ENCODE peak calls at places on chromosomes 1 and 21, in seven cellular contexts. P is breast epithelium, M is vagina, G is GM23338, E is transverse colon, I is HCT116, T is stomach. N is an unnamed sample.

GRCh38 chr1:11198851-11199628 is 9.9 kb downstream of the ANGPTL7 start:
- DNase-seq in P (no peak), M (no peak), G (no peak), E (no peak), I (no peak), T (no peak), N (no peak)

GRCh38 chr1:221182791-221183533 is 303.7 kb downstream of the HLX start:
- DNase-seq in P (no peak), M (no peak), G (no peak), E (no peak), I (no peak), T (no peak), N (no peak)

GRCh38 chr1:15936025-15936424 is 39.9 kb downstream of the ZBTB17 start:
- DNase-seq in P (no peak), M (peak), G (no peak), E (no peak), I (no peak), T (peak), N (no peak)

GRCh38 chr1:26177182-26177684 is at the start of gene CNKSR1:
- DNase-seq in P (peak), M (no peak), G (peak), E (peak), I (peak), T (peak), N (no peak)

GRCh38 chr1:65359888-65360287 is 50.5 kb downstream of the DNAJC6 start:
- DNase-seq in P (no peak), M (no peak), G (no peak), E (no peak), I (no peak), T (no peak), N (no peak)

GRCh38 chr1:93528416-93528815 is 80.5 kb downstream of the FNBP1L start:
- DNase-seq in P (no peak), M (no peak), G (no peak), E (no peak), I (no peak), T (no peak), N (no peak)

GRCh38 chr1:57798499-57798898 is 374.6 kb upstream of the DAB1 start:
- DNase-seq in P (no peak), M (no peak), G (no peak), E (no peak), I (no peak), T (no peak), N (no peak)

GRCh38 chr1:61184035-61184713 is 101.8 kb downstream of the NFIA start:
- DNase-seq in P (peak), M (peak), G (no peak), E (peak), I (no peak), T (peak), N (peak)

GRCh38 chr1:14421295-14421976 is 177.0 kb upstream of the KAZN start:
- DNase-seq in P (no peak), M (no peak), G (no peak), E (no peak), I (no peak), T (no peak), N (no peak)

GRCh38 chr1:98796049-98796448 is 134.5 kb downstream of the SNX7 start:
- DNase-seq in P (no peak), M (no peak), G (no peak), E (no peak), I (no peak), T (no peak), N (no peak)

GRCh38 chr1:103208844-103209243 is 100.5 kb upstream of the COL11A1 start:
- DNase-seq in P (no peak), M (no peak), G (no peak), E (no peak), I (no peak), T (no peak), N (no peak)

GRCh38 chr1:48940354-48940753 is 163.7 kb upstream of the BEND5 start:
- DNase-seq in P (no peak), M (no peak), G (no peak), E (no peak), I (no peak), T (no peak), N (no peak)

GRCh38 chr1:16087733-16088132 is 14.3 kb upstream of the FAM131C start:
- DNase-seq in P (no peak), M (no peak), G (no peak), E (no peak), I (no peak), T (no peak), N (no peak)

GRCh38 chr1:153532769-153533599 is 2.8 kb downstream of the S100A6 start:
- DNase-seq in P (peak), M (no peak), G (peak), E (peak), I (peak), T (peak), N (peak)

GRCh38 chr1:183600136-183600535 is 9.9 kb upstream of the NCF2 start:
- DNase-seq in P (no peak), M (no peak), G (no peak), E (no peak), I (no peak), T (no peak), N (no peak)

GRCh38 chr1:182015360-182015759 is 46.2 kb downstream of the ZNF648 start:
- DNase-seq in P (no peak), M (no peak), G (peak), E (no peak), I (no peak), T (no peak), N (no peak)

GRCh38 chr1:56522680-56523079 is 56.7 kb downstream of the PLPP3 start:
- DNase-seq in P (no peak), M (no peak), G (no peak), E (no peak), I (no peak), T (no peak), N (no peak)

GRCh38 chr1:68230901-68231626 is 1.3 kb downstream of the WLS start:
- DNase-seq in P (peak), M (no peak), G (peak), E (peak), I (no peak), T (peak), N (peak)

GRCh38 chr1:172699695-172700094 is 40.8 kb downstream of the FASLG start:
- DNase-seq in P (no peak), M (no peak), G (no peak), E (no peak), I (no peak), T (no peak), N (no peak)

GRCh38 chr1:101484896-101485412 is 248.1 kb downstream of the S1PR1 start:
- DNase-seq in P (no peak), M (no peak), G (no peak), E (no peak), I (no peak), T (no peak), N (no peak)

GRCh38 chr1:151945725-151946365 is 36.5 kb upstream of the THEM4 start:
- DNase-seq in P (peak), M (peak), G (peak), E (peak), I (peak), T (peak), N (no peak)

GRCh38 chr1:107181253-107181977 is 40.6 kb downstream of the NTNG1 start:
- DNase-seq in P (no peak), M (no peak), G (peak), E (no peak), I (no peak), T (no peak), N (no peak)

GRCh38 chr1:32232558-32233304 is 10.5 kb downstream of the EIF3I start:
- DNase-seq in P (no peak), M (no peak), G (no peak), E (no peak), I (no peak), T (no peak), N (no peak)

GRCh38 chr1:6483010-6483760 is 8.3 kb downstream of the PLEKHG5 start:
- DNase-seq in P (no peak), M (no peak), G (no peak), E (peak), I (no peak), T (peak), N (no peak)

GRCh38 chr1:226829105-226829504 is 41.3 kb upstream of the PSEN2 start:
- DNase-seq in P (no peak), M (peak), G (no peak), E (no peak), I (no peak), T (no peak), N (no peak)

GRCh38 chr1:10161121-10161520 is 49.2 kb upstream of the KIF1B start:
- DNase-seq in P (no peak), M (no peak), G (no peak), E (no peak), I (no peak), T (no peak), N (no peak)

GRCh38 chr1:31761883-31762282 is 2.3 kb downstream of the ADGRB2 start:
- DNase-seq in P (no peak), M (no peak), G (no peak), E (no peak), I (no peak), T (no peak), N (no peak)

GRCh38 chr1:177077734-177078489 is 86.6 kb downstream of the ASTN1 start:
- DNase-seq in P (no peak), M (no peak), G (no peak), E (no peak), I (no peak), T (no peak), N (no peak)

GRCh38 chr1:117612517-117613248 is 6.8 kb downstream of the TENT5C start:
- DNase-seq in P (peak), M (no peak), G (no peak), E (no peak), I (peak), T (no peak), N (no peak)

GRCh38 chr1:70284366-70284765 is 63.2 kb downstream of the SRSF11 start:
- DNase-seq in P (no peak), M (no peak), G (no peak), E (no peak), I (no peak), T (no peak), N (no peak)

GRCh38 chr21:44255519-44255981 is 6.1 kb downstream of the DNMT3L start:
- DNase-seq in P (no peak), M (no peak), G (no peak), E (no peak), I (no peak), T (no peak), N (peak)

GRCh38 chr1:71621785-71622184 is 541.0 kb upstream of the ZRANB2 start:
- DNase-seq in P (no peak), M (no peak), G (no peak), E (no peak), I (no peak), T (no peak), N (no peak)

GRCh38 chr1:155091071-155092051 is 12.7 kb downstream of the EFNA3 start:
- DNase-seq in P (no peak), M (no peak), G (peak), E (peak), I (peak), T (peak), N (peak)

GRCh38 chr1:12453400-12454343 is 164.3 kb downstream of the DHRS3 start:
- DNase-seq in P (peak), M (no peak), G (peak), E (no peak), I (no peak), T (no peak), N (no peak)

GRCh38 chr1:12678350-12678749 is 34.5 kb downstream of the AADACL4 start:
- DNase-seq in P (peak), M (no peak), G (no peak), E (no peak), I (no peak), T (no peak), N (no peak)

GRCh38 chr1:63575340-63575826 is 17.8 kb upstream of the PGM1 start:
- DNase-seq in P (no peak), M (no peak), G (peak), E (no peak), I (peak), T (no peak), N (no peak)

GRCh38 chr1:108708726-108709660 is 3.7 kb upstream of the FNDC7 start:
- DNase-seq in P (no peak), M (no peak), G (peak), E (peak), I (no peak), T (no peak), N (peak)

GRCh38 chr1:216183427-216183826 is 239.8 kb downstream of the USH2A start:
- DNase-seq in P (no peak), M (no peak), G (no peak), E (no peak), I (no peak), T (no peak), N (no peak)

GRCh38 chr1:216184281-216184680 is 239.0 kb downstream of the USH2A start:
- DNase-seq in P (no peak), M (no peak), G (no peak), E (no peak), I (no peak), T (no peak), N (no peak)

GRCh38 chr1:216186131-216186530 is 237.1 kb downstream of the USH2A start:
- DNase-seq in P (no peak), M (no peak), G (no peak), E (no peak), I (no peak), T (no peak), N (no peak)

GRCh38 chr1:216181590-216181989 is 241.7 kb downstream of the USH2A start:
- DNase-seq in P (no peak), M (no peak), G (no peak), E (no peak), I (no peak), T (no peak), N (no peak)

GRCh38 chr1:216183007-216183406 is 240.2 kb downstream of the USH2A start:
- DNase-seq in P (no peak), M (no peak), G (peak), E (no peak), I (no peak), T (no peak), N (no peak)
- H3K4me3 ChIP-seq in P (no peak), M (no peak), G (peak), E (no peak), I (no peak), T (no peak), N (no peak)

GRCh38 chr21:28734522-28735175 is 258.0 kb downstream of the LTN1 start:
- DNase-seq in P (no peak), M (no peak), G (no peak), E (no peak), I (no peak), T (no peak), N (no peak)

GRCh38 chr21:28737671-28738279 is 254.9 kb downstream of the LTN1 start:
- DNase-seq in P (no peak), M (no peak), G (no peak), E (no peak), I (no peak), T (no peak), N (no peak)

GRCh38 chr21:28729887-28730286 is 262.8 kb downstream of the LTN1 start:
- DNase-seq in P (no peak), M (no peak), G (no peak), E (no peak), I (no peak), T (no peak), N (no peak)

GRCh38 chr21:28727809-28728208 is 264.9 kb downstream of the LTN1 start:
- DNase-seq in P (no peak), M (no peak), G (no peak), E (no peak), I (no peak), T (no peak), N (no peak)

DNA sequence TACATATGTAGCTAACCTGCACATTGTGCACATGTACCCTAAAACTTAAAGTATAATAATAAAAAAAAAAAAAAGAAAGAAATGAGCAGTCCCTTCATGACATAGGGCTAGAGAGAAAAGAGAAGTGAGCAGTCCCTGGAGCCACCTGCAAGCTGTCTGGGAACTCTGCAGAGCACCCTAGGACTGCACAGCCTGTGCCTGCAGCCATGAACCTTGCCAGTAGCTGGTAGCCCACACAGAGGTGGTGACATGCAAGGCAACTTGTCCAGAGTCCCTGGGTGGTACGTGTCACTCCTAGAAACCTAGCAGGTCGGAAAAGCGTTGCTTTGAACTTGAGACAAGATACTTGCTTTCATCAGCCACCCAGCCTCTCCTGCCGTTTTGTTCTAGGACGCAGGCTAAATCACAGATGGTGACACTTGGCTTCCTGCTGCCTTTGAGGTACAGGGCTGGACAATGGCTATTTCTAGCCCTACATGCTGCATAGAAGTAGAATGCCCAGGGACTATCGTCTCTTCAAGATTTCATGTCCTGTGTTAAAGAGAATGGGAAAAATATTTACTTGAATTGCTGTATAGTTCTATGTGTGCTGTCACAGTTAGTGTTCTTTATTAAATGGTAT is 260.9 kb downstream of the LTN1 start:
- DNase-seq in P (no peak), M (no peak), G (no peak), E (no peak), I (no peak), T (no peak), N (no peak)
- H3K27ac ChIP-seq in P (no peak), M (no peak), G (no peak), E (no peak), I (no peak), T (no peak), N (no peak)

GRCh38 chr1:202179828-202180750 is 13.5 kb upstream of the LGR6 start:
- DNase-seq in P (no peak), M (no peak), G (no peak), E (no peak), I (no peak), T (no peak), N (peak)

GRCh38 chr1:202182040-202182877 is 11.3 kb upstream of the LGR6 start:
- DNase-seq in P (no peak), M (no peak), G (no peak), E (no peak), I (no peak), T (no peak), N (no peak)

GRCh38 chr1:202176949-202177927 is 16.4 kb upstream of the LGR6 start:
- DNase-seq in P (no peak), M (no peak), G (peak), E (no peak), I (no peak), T (no peak), N (no peak)

GRCh38 chr1:202184750-202185460 is 8.7 kb upstream of the LGR6 start:
- DNase-seq in P (peak), M (no peak), G (peak), E (peak), I (peak), T (peak), N (peak)

DNA sequence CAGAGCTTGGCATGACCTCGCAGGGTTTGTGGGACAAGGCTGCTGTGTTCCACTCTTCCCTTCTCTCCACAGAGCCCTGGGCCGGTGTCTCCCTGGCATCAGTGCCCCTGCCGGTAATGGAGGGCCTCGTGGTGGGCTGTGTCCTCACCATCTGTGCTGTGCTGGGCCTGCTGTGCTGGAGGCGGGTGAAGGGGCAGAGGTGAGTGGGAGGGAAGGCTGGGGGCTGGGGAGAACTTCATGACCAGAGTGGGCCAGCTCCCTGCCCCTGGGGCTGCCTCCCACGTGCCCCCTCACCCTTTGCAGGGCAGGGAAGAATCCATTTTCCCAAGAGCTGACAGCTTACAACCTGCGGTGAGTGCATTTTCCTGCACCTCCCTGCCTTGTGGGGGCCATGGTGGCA is 12.0 kb upstream of the LGR6 start:
- DNase-seq in P (no peak), M (no peak), G (no peak), E (no peak), I (no peak), T (no peak), N (peak)
- TF ChIP-seq POLR2AphosphoS5 in P (no peak), M (no peak), G (no peak), E (no peak), I (no peak), T (no peak), N (no peak)

GRCh38 chr21:38490411-38491020 is 7.8 kb downstream of the ERG start:
- DNase-seq in P (no peak), M (peak), G (no peak), E (no peak), I (no peak), T (no peak), N (no peak)
- H3K4me3 ChIP-seq in P (no peak), M (no peak), G (no peak), E (no peak), I (no peak), T (no peak), N (no peak)

GRCh38 chr1:23533288-23534130 is 2.5 kb upstream of the E2F2 start:
- DNase-seq in P (no peak), M (no peak), G (no peak), E (no peak), I (no peak), T (no peak), N (no peak)

GRCh38 chr1:23529146-23530088 is 1.6 kb downstream of the E2F2 start:
- DNase-seq in P (no peak), M (no peak), G (no peak), E (peak), I (no peak), T (no peak), N (no peak)

GRCh38 chr1:23531695-23532094 is 662 bp upstream of the E2F2 start:
- DNase-seq in P (no peak), M (no peak), G (no peak), E (no peak), I (no peak), T (no peak), N (no peak)

GRCh38 chr1:23530089-23530749 is 814 bp downstream of the E2F2 start:
- DNase-seq in P (no peak), M (no peak), G (no peak), E (peak), I (no peak), T (no peak), N (no peak)

DNA sequence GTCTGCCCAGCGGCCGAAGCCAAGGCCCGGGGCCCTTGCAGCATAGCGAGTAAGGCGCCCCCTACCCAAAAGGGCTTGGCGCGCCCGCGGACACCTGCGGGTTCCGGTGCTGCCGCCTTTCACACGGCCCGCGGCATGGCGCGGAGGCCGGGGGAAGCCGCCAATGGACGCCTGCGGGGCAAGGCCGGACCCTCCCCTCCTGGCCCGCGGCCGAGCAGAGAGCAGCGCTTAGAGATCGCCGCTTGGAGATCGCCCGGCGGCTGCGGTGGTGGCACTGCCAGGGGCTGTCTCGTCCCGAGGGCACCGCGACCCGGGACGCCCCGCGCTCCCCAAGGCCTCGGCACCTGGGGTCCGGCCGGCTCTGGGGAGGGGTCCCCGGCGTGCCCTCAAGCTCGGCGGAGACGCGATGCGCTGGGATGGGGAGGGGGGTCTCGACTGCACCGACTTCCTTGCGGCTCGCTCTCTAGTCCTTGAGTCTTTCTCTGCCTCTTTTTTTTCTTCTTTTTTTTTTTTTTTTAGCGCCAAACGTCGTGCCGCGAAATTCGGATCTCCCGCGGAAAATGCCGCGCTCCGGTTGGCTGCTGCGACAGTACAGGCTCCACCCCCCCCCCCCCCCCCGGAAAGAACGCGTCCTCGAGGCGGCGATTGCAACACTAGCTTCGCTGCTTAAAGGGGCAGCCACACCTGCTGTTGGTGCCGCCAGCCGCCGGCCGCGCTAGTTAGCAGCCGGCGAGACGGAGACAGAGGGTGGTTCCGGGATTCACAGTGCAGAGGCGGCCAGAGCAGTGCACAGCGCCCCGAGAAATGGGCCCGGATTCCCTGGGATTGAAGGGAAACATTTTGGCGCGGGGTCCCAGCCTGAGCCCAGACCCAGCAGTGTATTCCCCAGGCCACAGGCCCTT is at the start of gene E2F2:
- DNase-seq in P (peak), M (no peak), G (peak), E (peak), I (peak), T (peak), N (peak)
- H3K27ac ChIP-seq in P (peak), M (peak), G (peak), E (peak), I (peak), T (peak), N (no peak)